ENCODE peak calls at places on chromosome 15, in four cellular contexts. L is aorta, Q is AG10803, H is heart left ventricle. M is an unnamed sample.

GRCh38 chr15:65413760-65414144 is 9.0 kb downstream of the IGDCC4 start:
- DNase-seq in L (peak; percentile 12), Q (no peak), H (no peak), M (no peak)

GRCh38 chr15:48636511-48636910 is 9.0 kb downstream of the FBN1 start:
- DNase-seq in L (peak; percentile 43), Q (peak; percentile 86), H (no peak), M (no peak)

GRCh38 chr15:82570721-82571519 is 30.7 kb upstream of the RPS17 start:
- DNase-seq in L (peak; percentile 32), Q (peak; percentile 30), H (no peak), M (no peak)

GRCh38 chr15:92049290-92050008 is 195.9 kb downstream of the SLCO3A1 start:
- DNase-seq in L (no peak), Q (no peak), H (no peak), M (no peak)

GRCh38 chr15:66472176-66472999 is 25.2 kb downstream of the SNAPC5 start:
- DNase-seq in L (no peak), Q (peak; percentile 81), H (no peak), M (no peak)

GRCh38 chr15:88438181-88438580 is 29.0 kb downstream of the MRPL46 start:
- DNase-seq in L (no peak), Q (no peak), H (no peak), M (no peak)

GRCh38 chr15:35186346-35186745 is 101.3 kb upstream of the NANOGP8 start:
- DNase-seq in L (no peak), Q (no peak), H (no peak), M (no peak)

GRCh38 chr15:34753236-34753894 is 1.4 kb downstream of the GJD2 start:
- DNase-seq in L (peak; percentile 52), Q (peak; percentile 58), H (peak; percentile 34), M (peak; percentile 77)

GRCh38 chr15:97840501-97840900 is 120.0 kb upstream of the ARRDC4 start:
- DNase-seq in L (no peak), Q (peak; percentile 0), H (no peak), M (no peak)

GRCh38 chr15:90046846-90047481 is 45.8 kb downstream of the ZNF710 start:
- DNase-seq in L (no peak), Q (no peak), H (peak; percentile 62), M (no peak)

GRCh38 chr15:72175186-72176044 is 22.2 kb downstream of the GRAMD2A start:
- DNase-seq in L (peak; percentile 30), Q (no peak), H (no peak), M (no peak)

GRCh38 chr15:69388259-69388658 is 25.9 kb upstream of the KIF23 start:
- DNase-seq in L (no peak), Q (peak; percentile 27), H (no peak), M (no peak)

GRCh38 chr15:48888209-48888608 is 10.3 kb downstream of the EID1 start:
- DNase-seq in L (no peak), Q (no peak), H (no peak), M (no peak)

GRCh38 chr15:61659571-61660190 is 400.6 kb downstream of the VPS13C start:
- DNase-seq in L (no peak), Q (peak; percentile 84), H (no peak), M (no peak)

GRCh38 chr15:68264282-68264681 is 13.3 kb upstream of the FEM1B start:
- DNase-seq in L (no peak), Q (no peak), H (no peak), M (no peak)

GRCh38 chr15:65791335-65792129 is 561 bp downstream of the DENND4A start:
- DNase-seq in L (peak; percentile 68), Q (no peak), H (peak; percentile 67), M (peak; percentile 63)

GRCh38 chr15:71752604-71753289 is 57.6 kb upstream of the NR2E3 start:
- DNase-seq in L (peak; percentile 75), Q (peak; percentile 88), H (no peak), M (peak; percentile 18)

GRCh38 chr15:38961886-38962285 is 397.3 kb upstream of the RASGRP1 start:
- DNase-seq in L (no peak), Q (peak; percentile 74), H (no peak), M (no peak)

GRCh38 chr15:88028024-88028423 is 228.5 kb downstream of the NTRK3 start:
- DNase-seq in L (peak; percentile 48), Q (no peak), H (no peak), M (no peak)

GRCh38 chr15:65244638-65245037 is 33.4 kb upstream of the CILP start:
- DNase-seq in L (no peak), Q (no peak), H (no peak), M (no peak)

GRCh38 chr15:83578706-83579105 is 75.2 kb upstream of the ADAMTSL3 start:
- DNase-seq in L (no peak), Q (no peak), H (no peak), M (no peak)

GRCh38 chr15:69014454-69014853 is at the start of gene NOX5:
- DNase-seq in L (no peak), Q (peak; percentile 79), H (no peak), M (no peak)

GRCh38 chr15:81108427-81108826 is 25.6 kb upstream of the CFAP161 start:
- DNase-seq in L (no peak), Q (no peak), H (no peak), M (no peak)

GRCh38 chr15:38781196-38781595 is 216.6 kb upstream of the RASGRP1 start:
- DNase-seq in L (no peak), Q (peak; percentile 53), H (no peak), M (no peak)

GRCh38 chr15:80531388-80532184 is 127.4 kb downstream of the ARNT2 start:
- DNase-seq in L (peak; percentile 55), Q (no peak), H (no peak), M (no peak)

GRCh38 chr15:89419370-89419984 is 76.9 kb downstream of the RHCG start:
- DNase-seq in L (peak; percentile 60), Q (no peak), H (peak; percentile 41), M (peak; percentile 85)

GRCh38 chr15:88637841-88638625 is 783 bp upstream of the ISG20 start:
- DNase-seq in L (no peak), Q (peak; percentile 44), H (no peak), M (no peak)

GRCh38 chr15:101067660-101068522 is 148.7 kb downstream of the LRRK1 start:
- DNase-seq in L (peak; percentile 42), Q (no peak), H (peak; percentile 27), M (no peak)
- H3K4me3 ChIP-seq in L (no peak overlapping the region), Q (no peak overlapping the region), H (no peak overlapping the region), M (no peak overlapping the region)

GRCh38 chr15:85706779-85707518 is 87.8 kb downstream of the KLHL25 start:
- DNase-seq in L (no peak), Q (peak; percentile 29), H (peak; percentile 39), M (no peak)
- H3K4me3 ChIP-seq in L (no peak overlapping the region), Q (peak overlapping the region; percentile 40), H (peak overlapping the region; percentile 16), M (no peak overlapping the region)

GRCh38 chr15:43880406-43881184 is 53.8 kb downstream of the WDR76 start:
- DNase-seq in L (no peak), Q (peak; percentile 9), H (no peak), M (no peak)
- H3K4me3 ChIP-seq in L (no peak overlapping the region), Q (no peak overlapping the region), H (no peak overlapping the region), M (no peak overlapping the region)

GRCh38 chr15:25481208-25481862 is 42.5 kb upstream of the UBE3A start:
- DNase-seq in L (peak; percentile 54), Q (no peak), H (no peak), M (peak; percentile 58)
- H3K4me3 ChIP-seq in L (no peak overlapping the region), Q (no peak overlapping the region), H (no peak overlapping the region), M (no peak overlapping the region)

GRCh38 chr15:74202461-74203401 is at the start of gene STRA6:
- DNase-seq in L (no peak), Q (peak; percentile 33), H (no peak), M (peak; percentile 42)

GRCh38 chr15:74201656-74202420 is 749 bp downstream of the STRA6 start:
- DNase-seq in L (no peak), Q (no peak), H (no peak), M (no peak)

GRCh38 chr15:74205593-74205969 is 3.0 kb upstream of the STRA6 start:
- DNase-seq in L (no peak), Q (no peak), H (no peak), M (no peak)

GRCh38 chr15:74206801-74207281 is 4.3 kb upstream of the STRA6 start:
- DNase-seq in L (no peak), Q (peak; percentile 31), H (no peak), M (no peak)

DNA sequence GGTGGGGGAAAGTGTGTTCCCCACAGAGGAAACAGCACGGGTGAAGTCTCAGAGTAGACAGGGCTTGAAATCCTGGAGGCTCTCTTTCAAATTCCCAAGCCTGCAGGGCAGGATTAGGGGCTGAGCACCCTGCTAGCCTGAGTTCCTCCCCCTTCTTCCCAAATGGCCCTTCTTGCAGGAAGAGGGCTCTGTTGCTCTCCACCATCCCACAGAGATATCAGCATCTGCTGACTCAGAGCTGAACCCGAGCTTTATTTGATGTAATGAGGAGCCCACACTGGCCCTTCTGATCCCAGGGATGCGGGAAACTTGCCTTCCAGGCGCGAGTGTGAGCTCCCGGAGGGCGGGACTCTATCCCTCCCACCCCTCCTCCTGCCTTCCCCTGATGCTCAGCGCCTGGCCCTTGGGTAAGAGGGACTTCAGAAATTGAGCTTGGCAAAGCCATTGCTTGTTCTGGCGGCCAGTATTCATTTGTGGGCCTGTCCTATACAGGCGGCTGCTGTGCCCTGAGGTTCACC is 1.4 kb upstream of the STRA6 start:
- DNase-seq in L (peak; percentile 90), Q (peak; percentile 30), H (no peak), M (no peak)
- H3K4me3 ChIP-seq in L (no peak overlapping the region), Q (no peak overlapping the region), H (no peak overlapping the region), M (no peak overlapping the region)

GRCh38 chr15:41557673-41558399 is 1.2 kb upstream of the TYRO3 start:
- DNase-seq in L (peak; percentile 59), Q (peak; percentile 62), H (peak; percentile 66), M (peak; percentile 80)
- H3K4me3 ChIP-seq in L (no peak overlapping the region), Q (peak overlapping the region; percentile 64), H (no peak overlapping the region), M (peak overlapping the region; percentile 76)

DNA sequence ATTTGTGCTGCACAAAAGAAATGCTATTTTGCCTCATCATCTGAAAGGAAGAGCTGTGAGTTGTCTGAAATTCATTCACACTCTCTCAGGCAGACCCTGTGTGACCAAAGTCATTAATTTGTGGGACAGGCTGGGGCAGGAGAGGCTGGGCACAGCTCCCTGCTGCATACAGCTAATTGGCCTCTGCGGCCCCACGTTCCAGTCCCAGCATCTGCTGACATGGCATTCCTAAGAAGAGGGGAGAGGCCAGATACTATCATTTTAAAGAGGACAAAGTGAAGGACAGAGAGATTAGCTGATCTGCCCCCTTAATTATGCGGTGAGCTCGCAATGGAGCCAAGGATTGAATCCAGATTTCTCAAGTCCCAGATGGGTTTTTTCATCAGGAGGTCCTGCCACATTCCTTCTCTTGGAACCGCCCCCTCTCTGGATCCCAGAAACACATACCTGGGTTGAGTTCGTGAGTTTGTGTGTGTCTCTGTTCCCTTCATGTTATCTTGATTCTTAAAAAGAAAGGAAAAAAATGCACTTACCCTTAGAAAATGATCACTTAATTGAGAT is 25.1 kb downstream of the POLR2M start:
- DNase-seq in L (no peak), Q (no peak), H (no peak), M (no peak)
- H3K4me3 ChIP-seq in L (no peak overlapping the region), Q (no peak overlapping the region), H (no peak overlapping the region), M (no peak overlapping the region)

GRCh38 chr15:58864602-58865419 is 68.7 kb downstream of the SLTM start:
- DNase-seq in L (peak; percentile 60), Q (peak; percentile 25), H (peak; percentile 62), M (no peak)
- H3K4me3 ChIP-seq in L (no peak overlapping the region), Q (peak overlapping the region; percentile 34), H (peak overlapping the region; percentile 42), M (no peak overlapping the region)

M was measured in neuronal stem cell.